ENCODE peak calls at places on chromosomes 11 and 22, in four cellular contexts. Z is neural progenitor cell, P is Karpas-422, A is HCT116. M is an unnamed sample.

GRCh38 chr11:115656041-115656440 is 151.8 kb upstream of the CADM1 start:
- DNase-seq in Z (no peak), P (no peak), A (no peak), M (no peak)

GRCh38 chr11:8809605-8810272 is 101.2 kb upstream of the AKIP1 start:
- DNase-seq in Z (peak; percentile 51), P (no peak), A (no peak), M (no peak)

GRCh38 chr11:100639140-100639539 is 47.9 kb upstream of the ARHGAP42 start:
- DNase-seq in Z (no peak), P (no peak), A (no peak), M (no peak)

GRCh38 chr11:11580831-11581492 is 40.8 kb downstream of the GALNT18 start:
- DNase-seq in Z (no peak), P (no peak), A (no peak), M (no peak)

GRCh38 chr11:34234086-34234740 is 123.6 kb downstream of the ABTB2 start:
- DNase-seq in Z (peak; percentile 39), P (peak; percentile 46), A (peak; percentile 64), M (peak; percentile 68)

GRCh38 chr11:44157019-44157418 is 61.5 kb downstream of the EXT2 start:
- DNase-seq in Z (no peak), P (no peak), A (no peak), M (no peak)

GRCh38 chr11:134574947-134575346 is 162.9 kb upstream of the B3GAT1 start:
- DNase-seq in Z (no peak), P (no peak), A (no peak), M (no peak)

GRCh38 chr11:131246589-131247164 is 123.7 kb upstream of the NTM start:
- DNase-seq in Z (peak; percentile 81), P (peak; percentile 62), A (no peak), M (peak; percentile 1)

GRCh38 chr22:42317691-42318547 is 47.5 kb upstream of the TCF20 start:
- DNase-seq in Z (no peak), P (no peak), A (no peak), M (no peak)

GRCh38 chr11:121356357-121356756 is 63.8 kb downstream of the SC5D start:
- DNase-seq in Z (no peak), P (no peak), A (no peak), M (no peak)

GRCh38 chr11:58192229-58192628 is 3.4 kb downstream of the OR9Q2 start:
- DNase-seq in Z (no peak), P (no peak), A (no peak), M (no peak)

GRCh38 chr11:105045897-105046296 is 762 bp upstream of the CARD16 start:
- DNase-seq in Z (no peak), P (no peak), A (no peak), M (no peak)

GRCh38 chr22:35023692-35024363 is 42.1 kb upstream of the ISX start:
- DNase-seq in Z (peak; percentile 86), P (peak; percentile 70), A (peak; percentile 28), M (peak; percentile 58)

GRCh38 chr11:126467471-126467870 is 112.0 kb downstream of the ST3GAL4 start:
- DNase-seq in Z (no peak), P (peak; percentile 67), A (no peak), M (peak; percentile 77)
- H3K4me1 ChIP-seq in Z (peaks cover 2% of the 10 kb centered on the region), P (peaks cover 36% of the 10 kb centered on the region), A (no peaks in the 10 kb centered on the region), M (peaks cover 45% of the 10 kb centered on the region)

DNA sequence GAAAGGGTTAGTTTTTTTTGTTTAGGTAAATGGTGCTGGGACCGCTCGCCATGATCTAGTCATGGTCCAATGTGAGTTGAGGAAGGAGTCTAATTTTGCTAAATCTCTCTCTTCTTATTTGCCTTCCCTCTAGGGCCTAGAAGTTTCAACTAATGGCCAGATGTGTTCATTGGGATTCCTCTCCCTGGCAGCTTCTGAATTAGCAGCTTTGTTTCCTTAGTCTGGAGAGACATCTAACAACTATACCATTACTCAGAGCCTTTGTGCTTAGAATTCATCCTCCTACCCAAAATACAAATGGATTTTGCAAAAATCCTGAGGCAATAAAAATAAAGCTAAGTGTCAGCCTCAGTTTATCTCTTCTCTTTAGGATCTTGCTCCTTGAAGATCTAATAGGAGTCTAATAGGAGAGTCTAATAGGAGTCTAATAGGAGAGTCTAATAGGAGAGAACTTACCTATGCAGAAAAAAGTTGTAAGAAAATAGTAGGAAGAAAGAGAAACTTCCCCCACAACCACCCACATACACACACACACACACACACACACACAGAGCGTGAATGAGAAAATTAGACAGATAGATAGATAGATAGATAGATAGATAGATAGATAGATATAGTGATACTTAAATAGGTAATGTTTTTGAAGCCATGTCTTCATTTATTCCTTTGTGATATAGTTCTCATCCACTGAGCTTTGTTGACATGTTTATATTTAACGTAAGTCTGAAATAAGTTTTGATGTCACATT is 980.5 kb upstream of the CNTN5 start:
- DNase-seq in Z (no peak), P (no peak), A (no peak), M (no peak)
- H3K4me3 ChIP-seq in Z (no peak overlapping the region), P (no peak overlapping the region), A (no peak overlapping the region), M (no peak overlapping the region)

GRCh38 chr22:49886346-49887073 is 31.7 kb downstream of the ALG12 start:
- DNase-seq in Z (no peak), P (no peak), A (no peak), M (no peak)

GRCh38 chr22:49884503-49885260 is 31.0 kb downstream of the ZBED4 start:
- DNase-seq in Z (no peak), P (no peak), A (no peak), M (no peak)

GRCh38 chr22:49885281-49885680 is 31.6 kb downstream of the ZBED4 start:
- DNase-seq in Z (no peak), P (no peak), A (no peak), M (no peak)

GRCh38 chr22:49887074-49887471 is 31.2 kb downstream of the ALG12 start:
- DNase-seq in Z (no peak), P (no peak), A (no peak), M (no peak)

GRCh38 chr22:49885881-49886280 is 32.2 kb downstream of the ZBED4 start:
- DNase-seq in Z (no peak), P (no peak), A (no peak), M (no peak)
- H3K79me2 ChIP-seq in Z (peaks cover 79% of the 10 kb centered on the region), P (peaks cover 76% of the 10 kb centered on the region), A (peaks cover 59% of the 10 kb centered on the region), M (peaks cover 17% of the 10 kb centered on the region)

GRCh38 chr22:37633082-37633692 is 6.3 kb upstream of the SH3BP1 start:
- DNase-seq in Z (no peak), P (peak; percentile 66), A (no peak), M (no peak)

GRCh38 chr22:37630839-37631435 is 8.5 kb upstream of the SH3BP1 start:
- DNase-seq in Z (no peak), P (no peak), A (no peak), M (no peak)

GRCh38 chr22:37632174-37633081 is 7.0 kb upstream of the SH3BP1 start:
- DNase-seq in Z (no peak), P (peak; percentile 61), A (no peak), M (no peak)

GRCh38 chr22:37629928-37630327 is 9.5 kb upstream of the SH3BP1 start:
- DNase-seq in Z (no peak), P (no peak), A (no peak), M (no peak)

DNA sequence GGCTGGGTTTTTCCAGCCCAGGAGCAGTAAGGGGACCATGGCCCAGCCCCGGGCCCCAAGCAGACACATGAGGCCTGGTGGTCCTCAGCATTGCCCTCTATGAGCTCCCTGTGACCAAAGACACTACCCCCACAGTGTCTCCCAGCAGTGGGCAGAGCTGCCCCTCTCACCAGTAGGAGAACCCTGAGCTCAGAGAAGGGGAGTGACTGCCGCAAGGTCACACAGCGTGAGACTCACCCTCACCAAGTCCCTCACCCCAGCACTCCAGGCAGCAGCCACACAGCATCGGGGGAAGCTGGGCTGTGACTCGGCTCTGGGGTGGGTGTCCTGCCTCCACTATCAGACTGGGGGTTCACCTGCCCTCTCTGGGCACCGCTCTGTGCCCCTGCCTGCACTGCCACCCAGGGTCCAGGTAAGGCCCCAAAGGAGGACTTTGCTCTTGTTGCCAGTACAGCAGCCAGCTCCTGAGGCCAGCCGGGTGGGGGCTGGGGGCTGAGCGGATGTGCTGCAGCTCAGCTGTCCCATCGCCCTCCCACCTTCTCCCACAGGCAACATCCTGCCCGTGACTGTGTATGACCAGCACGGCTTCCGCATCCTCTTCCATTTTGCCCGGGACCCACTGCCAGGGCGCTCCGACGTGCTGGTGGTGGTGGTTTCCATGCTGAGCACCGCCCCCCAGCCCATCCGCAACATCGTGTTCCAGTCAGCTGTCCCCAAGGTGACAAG is 7.9 kb upstream of the SH3BP1 start:
- DNase-seq in Z (no peak), P (no peak), A (no peak), M (no peak)
- H3K4me1 ChIP-seq in Z (peaks cover 17% of the 10 kb centered on the region), P (peaks cover 36% of the 10 kb centered on the region), A (peaks cover 5% of the 10 kb centered on the region), M (peaks cover 44% of the 10 kb centered on the region)

DNA sequence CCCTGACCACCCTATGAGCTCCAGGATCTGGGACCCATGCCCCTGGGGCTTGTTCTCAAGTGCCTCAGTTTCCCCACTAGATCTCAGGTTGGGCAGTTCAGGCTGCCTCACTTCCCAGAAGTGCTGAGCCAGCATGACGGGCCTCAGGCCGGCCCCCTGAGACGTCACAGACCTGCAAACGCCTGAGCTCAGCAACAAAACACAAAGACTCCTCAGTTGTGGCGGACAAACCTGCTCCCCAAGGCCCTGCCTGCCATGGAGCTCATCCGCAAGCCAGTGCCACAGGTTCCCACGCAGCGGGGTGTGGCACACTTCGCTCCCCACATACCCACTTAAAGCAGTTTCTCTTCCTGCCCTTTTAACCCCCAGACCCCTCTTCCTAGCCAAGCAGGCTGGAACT is 45.2 kb downstream of the NECTIN1 start:
- DNase-seq in Z (peak; percentile 33), P (no peak), A (no peak), M (no peak)
- H3K4me3 ChIP-seq in Z (no peak overlapping the region), P (no peak overlapping the region), A (no peak overlapping the region), M (no peak overlapping the region)

GRCh38 chr22:39630721-39631120 is 60.2 kb downstream of the CACNA1I start:
- DNase-seq in Z (no peak), P (no peak), A (no peak), M (no peak)
- H3K79me2 ChIP-seq in Z (no peaks in the 10 kb centered on the region), P (no peaks in the 10 kb centered on the region), A (no peaks in the 10 kb centered on the region), M (no peaks in the 10 kb centered on the region)

DNA sequence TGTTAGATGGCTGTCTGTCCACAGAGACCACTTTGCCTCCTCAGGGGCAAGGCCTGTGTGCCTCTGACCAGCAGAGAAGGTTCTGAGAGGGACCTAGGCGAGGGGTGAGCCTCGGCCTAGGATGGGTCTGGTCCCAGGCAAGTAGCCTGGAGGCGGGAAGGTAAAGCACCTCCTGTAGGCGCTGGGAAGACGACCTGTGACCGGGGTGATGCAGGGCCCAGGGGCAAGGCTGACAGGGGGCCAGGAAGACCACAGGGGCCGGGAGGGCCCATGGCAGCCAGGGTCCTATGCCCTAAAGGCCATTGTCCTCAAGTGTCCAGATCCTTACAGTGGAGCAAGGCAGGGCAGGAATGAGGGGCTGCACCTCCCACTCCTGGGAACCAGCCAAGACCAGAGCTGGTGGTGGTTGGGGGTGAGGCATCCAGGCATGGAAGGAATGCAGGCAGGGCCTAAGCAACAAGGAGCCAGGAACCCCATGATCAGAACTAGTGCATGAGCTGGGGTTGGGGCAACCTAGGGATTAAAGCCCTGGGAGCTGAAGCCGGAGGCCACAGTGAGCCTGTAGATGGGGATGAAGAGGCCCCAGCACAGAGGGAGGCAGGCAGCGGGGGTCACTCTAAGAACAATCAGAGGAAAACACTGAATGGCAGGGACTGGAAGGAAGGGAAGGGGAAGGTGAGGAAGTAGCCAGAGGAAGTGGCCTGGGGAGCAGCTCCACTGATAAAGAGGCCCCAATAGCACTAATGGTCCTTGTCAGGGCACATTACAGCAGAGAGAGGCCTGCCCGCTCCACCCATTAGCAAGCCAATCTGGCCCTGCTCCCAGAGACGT is 32.9 kb upstream of the KLHL35 start:
- DNase-seq in Z (peak; percentile 64), P (no peak), A (no peak), M (no peak)
- H3K4me1 ChIP-seq in Z (peaks cover 55% of the 10 kb centered on the region), P (peaks cover 41% of the 10 kb centered on the region), A (no peaks in the 10 kb centered on the region), M (no peaks in the 10 kb centered on the region)

GRCh38 chr11:526192-526591 is 9.2 kb downstream of the HRAS start:
- DNase-seq in Z (no peak), P (no peak), A (no peak), M (no peak)
- H3K4me3 ChIP-seq in Z (no peak overlapping the region), P (no peak overlapping the region), A (no peak overlapping the region), M (no peak overlapping the region)

M was measured in OCI-LY7.